ENCODE peak calls at places on chromosomes 16 and 17, in four cellular contexts. One of them, this sample, is unnamed.

GRCh38 chr17:47275245-47275984 is 21.8 kb downstream of the ITGB3 start:
- DNase-seq in K562: peak; percentile 86
- DNase-seq in GM12878: no peak
- DNase-seq in HepG2: no peak
- DNase-seq in this sample: no peak

GRCh38 chr17:66549312-66549705 is 246.9 kb downstream of the PRKCA start:
- DNase-seq in K562: no peak
- DNase-seq in GM12878: no peak
- DNase-seq in HepG2: no peak
- DNase-seq in this sample: no peak

GRCh38 chr17:28725166-28725659 is 820 bp downstream of the TLCD1 start:
- DNase-seq in K562: peak; percentile 83
- DNase-seq in HepG2: peak; percentile 65
- DNase-seq in GM12878: no peak
- DNase-seq in this sample: peak; percentile 74

GRCh38 chr16:3879258-3879886 is 1.1 kb downstream of the CREBBP start:
- DNase-seq in HepG2: no peak
- DNase-seq in K562: peak; percentile 42
- DNase-seq in GM12878: no peak
- DNase-seq in this sample: no peak

GRCh38 chr16:85916141-85916890 is 17.4 kb downstream of the IRF8 start:
- DNase-seq in K562: peak; percentile 57
- DNase-seq in HepG2: peak; percentile 62
- DNase-seq in GM12878: no peak
- DNase-seq in this sample: no peak

GRCh38 chr17:74128456-74128855 is 75.0 kb upstream of the RPL38 start:
- DNase-seq in HepG2: no peak
- DNase-seq in GM12878: no peak
- DNase-seq in K562: no peak
- DNase-seq in this sample: no peak

GRCh38 chr17:67594115-67594878 is 123.4 kb upstream of the NOL11 start:
- DNase-seq in GM12878: peak; percentile 82
- DNase-seq in K562: no peak
- DNase-seq in HepG2: peak; percentile 35
- DNase-seq in this sample: no peak

GRCh38 chr17:66431080-66431795 is 128.8 kb downstream of the PRKCA start:
- DNase-seq in GM12878: no peak
- DNase-seq in HepG2: no peak
- DNase-seq in K562: no peak
- DNase-seq in this sample: no peak

GRCh38 chr17:55314784-55315491 is 50.2 kb downstream of the HLF start:
- DNase-seq in HepG2: no peak
- DNase-seq in GM12878: no peak
- DNase-seq in K562: no peak
- DNase-seq in this sample: no peak

GRCh38 chr17:60481604-60482003 is 44.4 kb downstream of the APPBP2 start:
- DNase-seq in GM12878: no peak
- DNase-seq in HepG2: no peak
- DNase-seq in K562: no peak
- DNase-seq in this sample: no peak

GRCh38 chr17:9899280-9900018 is 5.6 kb downstream of the RCVRN start:
- DNase-seq in HepG2: no peak
- DNase-seq in GM12878: no peak
- DNase-seq in K562: no peak
- DNase-seq in this sample: no peak

GRCh38 chr17:64507418-64507766 is 615 bp downstream of the CEP95 start:
- DNase-seq in GM12878: no peak
- DNase-seq in K562: peak; percentile 73
- DNase-seq in HepG2: peak; percentile 76
- DNase-seq in this sample: peak; percentile 76

GRCh38 chr17:66602659-66603363 is 232.1 kb upstream of the CACNG5 start:
- DNase-seq in GM12878: no peak
- DNase-seq in HepG2: no peak
- DNase-seq in K562: no peak
- DNase-seq in this sample: no peak

GRCh38 chr16:14486520-14487303 is 143.3 kb downstream of the PARN start:
- DNase-seq in K562: peak; percentile 95
- DNase-seq in GM12878: no peak
- DNase-seq in HepG2: peak; percentile 98
- DNase-seq in this sample: peak; percentile 94

GRCh38 chr17:48160177-48160967 is 52.8 kb downstream of the SNX11 start:
- DNase-seq in GM12878: no peak
- DNase-seq in HepG2: no peak
- DNase-seq in K562: no peak
- DNase-seq in this sample: no peak

GRCh38 chr17:75832164-75832651 is 12.0 kb downstream of the UNC13D start:
- DNase-seq in K562: no peak
- DNase-seq in GM12878: no peak
- DNase-seq in HepG2: no peak
- DNase-seq in this sample: no peak

GRCh38 chr16:85137323-85138072 is 25.2 kb upstream of the CIBAR2 start:
- DNase-seq in GM12878: no peak
- DNase-seq in K562: peak; percentile 51
- DNase-seq in HepG2: peak; percentile 87
- DNase-seq in this sample: no peak

DNA sequence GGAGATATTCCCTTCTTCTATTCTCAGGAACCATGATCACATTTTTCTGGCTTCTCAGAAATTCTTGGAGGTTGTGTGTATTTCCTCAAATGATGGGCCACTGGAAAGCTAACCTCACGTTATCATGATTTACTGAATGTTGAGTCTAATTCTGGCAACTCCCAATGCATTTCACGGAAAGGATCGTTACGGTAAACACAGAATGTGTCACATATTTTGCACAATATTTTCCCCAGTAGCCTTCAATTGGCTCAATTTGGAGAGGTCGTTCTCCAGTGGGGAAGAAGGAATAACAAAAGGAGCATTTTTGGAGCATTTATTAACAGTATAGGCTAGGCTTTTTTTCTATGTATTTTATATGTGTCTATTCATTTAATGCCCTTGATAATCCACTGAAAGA is 450.3 kb downstream of the HAPSTR1 start:
- DNase-seq in HepG2: no peak
- DNase-seq in K562: no peak
- DNase-seq in GM12878: no peak
- DNase-seq in this sample: no peak
- TF ChIP-seq REST in HepG2: no peak
- TF ChIP-seq REST in K562: no peak
- TF ChIP-seq REST in GM12878: no peak
- TF ChIP-seq REST in this sample: no peak

GRCh38 chr17:41666708-41667279 is 21.9 kb upstream of the EIF1 start:
- DNase-seq in GM12878: peak; percentile 66
- DNase-seq in K562: peak; percentile 94
- DNase-seq in HepG2: peak; percentile 75
- DNase-seq in this sample: peak; percentile 84

GRCh38 chr17:41667280-41668008 is 21.2 kb upstream of the EIF1 start:
- DNase-seq in K562: no peak
- DNase-seq in HepG2: no peak
- DNase-seq in GM12878: no peak
- DNase-seq in this sample: no peak

GRCh38 chr17:41666336-41666680 is 22.4 kb upstream of the EIF1 start:
- DNase-seq in HepG2: no peak
- DNase-seq in GM12878: peak; percentile 75
- DNase-seq in K562: peak; percentile 53
- DNase-seq in this sample: peak; percentile 52

GRCh38 chr17:41676058-41676419 is 12.6 kb upstream of the EIF1 start:
- DNase-seq in K562: no peak
- DNase-seq in GM12878: no peak
- DNase-seq in HepG2: no peak
- DNase-seq in this sample: no peak

DNA sequence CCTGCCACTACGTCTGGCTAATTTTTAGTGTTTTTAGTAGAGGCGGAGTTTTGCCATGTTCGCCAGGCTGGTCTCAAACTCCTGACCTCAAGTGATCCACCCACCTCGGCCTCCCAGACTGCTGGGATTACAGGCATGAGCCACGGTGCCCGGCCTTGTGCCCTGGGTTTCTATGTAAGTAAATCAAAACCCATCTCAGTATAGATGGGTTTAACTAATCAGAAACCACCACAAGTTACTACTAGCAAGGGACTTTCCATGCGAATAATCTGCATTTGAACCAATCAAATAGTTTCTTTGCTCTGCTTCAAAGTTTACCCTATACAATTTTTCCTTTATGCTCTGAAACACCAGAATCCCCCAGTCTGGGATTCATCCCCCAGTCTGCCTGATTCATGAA is 16.5 kb upstream of the EIF1 start:
- DNase-seq in GM12878: no peak
- DNase-seq in K562: no peak
- DNase-seq in HepG2: no peak
- DNase-seq in this sample: no peak
- TF ChIP-seq MYC in GM12878: no peak
- TF ChIP-seq MYC in K562: no peak
- TF ChIP-seq MYC in HepG2: no peak
- TF ChIP-seq MYC in this sample: no peak

GRCh38 chr16:89023151-89023551 is 46.1 kb upstream of the CBFA2T3 start:
- DNase-seq in K562: no peak
- DNase-seq in GM12878: no peak
- DNase-seq in HepG2: no peak
- DNase-seq in this sample: no peak

GRCh38 chr16:89023621-89024511 is 46.9 kb upstream of the CBFA2T3 start:
- DNase-seq in HepG2: no peak
- DNase-seq in GM12878: no peak
- DNase-seq in K562: no peak
- DNase-seq in this sample: no peak

GRCh38 chr16:89025636-89026035 is 48.6 kb upstream of the CBFA2T3 start:
- DNase-seq in K562: no peak
- DNase-seq in GM12878: no peak
- DNase-seq in HepG2: no peak
- DNase-seq in this sample: no peak

GRCh38 chr16:89026121-89026612 is 49.2 kb upstream of the CBFA2T3 start:
- DNase-seq in HepG2: no peak
- DNase-seq in K562: peak; percentile 81
- DNase-seq in GM12878: peak; percentile 72
- DNase-seq in this sample: no peak

DNA sequence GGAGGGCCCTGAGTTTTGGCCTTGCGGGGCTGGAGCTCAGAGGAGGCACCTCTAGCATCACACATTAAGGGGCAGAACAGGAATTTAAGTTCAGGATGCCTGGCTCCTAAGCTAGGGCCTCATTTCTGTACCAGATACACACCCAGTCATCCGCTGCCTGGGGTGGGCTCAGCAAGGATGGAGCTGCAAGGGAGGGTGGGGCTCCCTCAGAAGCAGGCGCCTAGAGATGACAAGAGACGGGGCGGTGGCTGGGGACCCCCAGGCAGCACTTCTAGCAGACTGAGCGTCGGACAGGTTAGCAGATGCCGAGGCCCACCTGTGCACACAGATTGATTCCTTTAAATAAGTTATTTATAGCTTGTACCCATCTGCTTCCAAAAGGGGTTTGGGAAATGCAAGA is 47.5 kb upstream of the CBFA2T3 start:
- DNase-seq in K562: no peak
- DNase-seq in HepG2: no peak
- DNase-seq in GM12878: no peak
- DNase-seq in this sample: no peak
- TF ChIP-seq JUNB in K562: no peak
- TF ChIP-seq JUNB in HepG2: no peak
- TF ChIP-seq JUNB in GM12878: no peak
- TF ChIP-seq JUNB in this sample: no peak

GRCh38 chr16:28846080-28846932 is at the start of gene TUFM:
- DNase-seq in HepG2: peak; percentile 99
- DNase-seq in GM12878: peak; percentile 92
- DNase-seq in K562: peak; percentile 99
- DNase-seq in this sample: peak; percentile 99
- TF ChIP-seq REST in HepG2: no peak
- TF ChIP-seq REST in GM12878: no peak
- TF ChIP-seq REST in K562: no peak
- TF ChIP-seq REST in this sample: no peak

GRCh38 chr17:15501282-15501681 is 33.9 kb upstream of the CDRT4 start:
- DNase-seq in K562: no peak
- DNase-seq in HepG2: no peak
- DNase-seq in GM12878: no peak
- DNase-seq in this sample: no peak

GRCh38 chr17:15503731-15504130 is 36.3 kb upstream of the CDRT4 start:
- DNase-seq in GM12878: no peak
- DNase-seq in K562: no peak
- DNase-seq in HepG2: no peak
- DNase-seq in this sample: no peak

GRCh38 chr17:15501788-15502187 is 34.4 kb upstream of the CDRT4 start:
- DNase-seq in GM12878: no peak
- DNase-seq in HepG2: no peak
- DNase-seq in K562: no peak
- DNase-seq in this sample: no peak

GRCh38 chr17:15498107-15498506 is 30.7 kb upstream of the CDRT4 start:
- DNase-seq in HepG2: no peak
- DNase-seq in K562: peak; percentile 55
- DNase-seq in GM12878: no peak
- DNase-seq in this sample: no peak

GRCh38 chr17:15502315-15503112 is 35.1 kb upstream of the CDRT4 start:
- DNase-seq in K562: peak; percentile 78
- DNase-seq in GM12878: no peak
- DNase-seq in HepG2: peak; percentile 28
- DNase-seq in this sample: peak; percentile 71
- TF ChIP-seq MYC in K562: no peak
- TF ChIP-seq MYC in GM12878: no peak
- TF ChIP-seq MYC in HepG2: no peak
- TF ChIP-seq MYC in this sample: no peak

GRCh38 chr16:68884391-68884790 is 41.1 kb downstream of the TANGO6 start:
- DNase-seq in GM12878: no peak
- DNase-seq in K562: no peak
- DNase-seq in HepG2: no peak
- DNase-seq in this sample: no peak
- TF ChIP-seq JUNB in GM12878: no peak
- TF ChIP-seq JUNB in K562: no peak
- TF ChIP-seq JUNB in HepG2: no peak
- TF ChIP-seq JUNB in this sample: no peak

This sample was measured in A549.